ENCODE peak calls at places on chromosomes 13 and 19, in eight cellular contexts. One of them, this sample, is unnamed.

GRCh38 chr19:18008814-18009213 is 844 bp downstream of the ARRDC2 start:
- DNase-seq in tibial artery: no peak
- DNase-seq in brain microvascular endothelial cell: no peak
- DNase-seq in left ventricle myocardium inferior: no peak
- DNase-seq in WERI-Rb-1: no peak
- DNase-seq in uterus: no peak
- DNase-seq in breast epithelium: no peak
- DNase-seq in IMR-90: no peak
- DNase-seq in this sample: no peak

GRCh38 chr19:19372656-19373416 is 32.6 kb upstream of the GATAD2A start:
- DNase-seq in tibial artery: peak
- DNase-seq in brain microvascular endothelial cell: peak
- DNase-seq in left ventricle myocardium inferior: peak
- DNase-seq in WERI-Rb-1: peak
- DNase-seq in uterus: no peak
- DNase-seq in breast epithelium: no peak
- DNase-seq in IMR-90: peak
- DNase-seq in this sample: no peak

GRCh38 chr13:23618341-23618740 is 48.1 kb downstream of the TNFRSF19 start:
- DNase-seq in tibial artery: no peak
- DNase-seq in brain microvascular endothelial cell: peak
- DNase-seq in left ventricle myocardium inferior: no peak
- DNase-seq in WERI-Rb-1: no peak
- DNase-seq in uterus: no peak
- DNase-seq in breast epithelium: no peak
- DNase-seq in IMR-90: peak
- DNase-seq in this sample: peak

GRCh38 chr13:73079359-73079758 is 20.6 kb downstream of the KLF5 start:
- DNase-seq in tibial artery: no peak
- DNase-seq in brain microvascular endothelial cell: no peak
- DNase-seq in left ventricle myocardium inferior: no peak
- DNase-seq in WERI-Rb-1: no peak
- DNase-seq in uterus: no peak
- DNase-seq in breast epithelium: no peak
- DNase-seq in IMR-90: no peak
- DNase-seq in this sample: no peak

GRCh38 chr19:12948597-12949362 is 3.1 kb downstream of the RAD23A start:
- DNase-seq in tibial artery: no peak
- DNase-seq in brain microvascular endothelial cell: no peak
- DNase-seq in left ventricle myocardium inferior: no peak
- DNase-seq in WERI-Rb-1: no peak
- DNase-seq in uterus: no peak
- DNase-seq in breast epithelium: no peak
- DNase-seq in IMR-90: no peak
- DNase-seq in this sample: no peak

GRCh38 chr19:27828781-27829275 is 1384.1 kb downstream of the UQCRFS1 start:
- DNase-seq in tibial artery: no peak
- DNase-seq in brain microvascular endothelial cell: no peak
- DNase-seq in left ventricle myocardium inferior: no peak
- DNase-seq in WERI-Rb-1: no peak
- DNase-seq in uterus: no peak
- DNase-seq in breast epithelium: no peak
- DNase-seq in IMR-90: no peak
- DNase-seq in this sample: no peak

GRCh38 chr19:2049741-2050348 is 1.2 kb downstream of the MKNK2 start:
- DNase-seq in tibial artery: peak
- DNase-seq in brain microvascular endothelial cell: peak
- DNase-seq in left ventricle myocardium inferior: peak
- DNase-seq in WERI-Rb-1: no peak
- DNase-seq in uterus: peak
- DNase-seq in breast epithelium: peak
- DNase-seq in IMR-90: peak
- DNase-seq in this sample: no peak

GRCh38 chr13:81350056-81350455 is 1009.1 kb upstream of the SPRY2 start:
- DNase-seq in tibial artery: no peak
- DNase-seq in brain microvascular endothelial cell: no peak
- DNase-seq in left ventricle myocardium inferior: no peak
- DNase-seq in WERI-Rb-1: no peak
- DNase-seq in uterus: no peak
- DNase-seq in breast epithelium: no peak
- DNase-seq in IMR-90: no peak
- DNase-seq in this sample: no peak

GRCh38 chr19:15671891-15672579 is 852 bp upstream of the CYP4F12 start:
- DNase-seq in tibial artery: no peak
- DNase-seq in brain microvascular endothelial cell: no peak
- DNase-seq in left ventricle myocardium inferior: no peak
- DNase-seq in WERI-Rb-1: no peak
- DNase-seq in uterus: no peak
- DNase-seq in breast epithelium: no peak
- DNase-seq in IMR-90: no peak
- DNase-seq in this sample: no peak

GRCh38 chr19:8526345-8527062 is 12.5 kb upstream of the ZNF414 start:
- DNase-seq in tibial artery: peak
- DNase-seq in brain microvascular endothelial cell: peak
- DNase-seq in left ventricle myocardium inferior: peak
- DNase-seq in WERI-Rb-1: peak
- DNase-seq in uterus: peak
- DNase-seq in breast epithelium: peak
- DNase-seq in IMR-90: peak
- DNase-seq in this sample: peak

GRCh38 chr19:35609881-35610353 is 2.6 kb upstream of the HAUS5 start:
- DNase-seq in tibial artery: no peak
- DNase-seq in brain microvascular endothelial cell: no peak
- DNase-seq in left ventricle myocardium inferior: no peak
- DNase-seq in WERI-Rb-1: no peak
- DNase-seq in uterus: no peak
- DNase-seq in breast epithelium: no peak
- DNase-seq in IMR-90: no peak
- DNase-seq in this sample: no peak

GRCh38 chr13:25971499-25972145 is 80.2 kb downstream of the SHISA2 start:
- DNase-seq in tibial artery: no peak
- DNase-seq in brain microvascular endothelial cell: no peak
- DNase-seq in left ventricle myocardium inferior: no peak
- DNase-seq in WERI-Rb-1: no peak
- DNase-seq in uterus: no peak
- DNase-seq in breast epithelium: no peak
- DNase-seq in IMR-90: no peak
- DNase-seq in this sample: no peak

DNA sequence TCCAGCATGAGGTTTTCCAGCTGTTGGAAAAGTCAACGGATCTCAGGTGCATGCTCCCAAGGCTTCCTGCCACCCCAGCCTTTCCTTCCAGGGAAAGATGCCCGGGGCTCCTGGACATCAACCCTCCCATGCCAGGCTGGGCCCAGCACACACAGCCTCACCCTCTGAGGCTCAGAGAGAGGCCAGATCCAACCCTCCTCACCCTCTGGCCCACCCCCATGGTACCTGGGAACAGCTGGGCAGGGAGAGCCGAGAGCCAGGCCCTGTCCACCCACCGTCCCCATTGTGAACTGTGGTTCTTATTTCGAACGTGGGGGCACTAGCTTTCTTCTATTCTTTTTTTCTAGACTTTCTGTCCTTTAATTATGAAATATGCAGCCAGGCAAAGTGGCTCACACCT is 9.9 kb upstream of the CCNP start:
- DNase-seq in tibial artery: no peak
- DNase-seq in brain microvascular endothelial cell: no peak
- DNase-seq in left ventricle myocardium inferior: no peak
- DNase-seq in WERI-Rb-1: no peak
- DNase-seq in uterus: no peak
- DNase-seq in breast epithelium: no peak
- DNase-seq in IMR-90: no peak
- DNase-seq in this sample: no peak
- H3K27ac ChIP-seq in tibial artery: no peak
- H3K27ac ChIP-seq in brain microvascular endothelial cell: no peak
- H3K27ac ChIP-seq in left ventricle myocardium inferior: no peak
- H3K27ac ChIP-seq in WERI-Rb-1: no peak
- H3K27ac ChIP-seq in uterus: no peak
- H3K27ac ChIP-seq in breast epithelium: no peak
- H3K27ac ChIP-seq in IMR-90: no peak
- H3K27ac ChIP-seq in this sample: no peak

GRCh38 chr13:108176685-108177274 is 38.6 kb downstream of the LIG4 start:
- DNase-seq in tibial artery: no peak
- DNase-seq in brain microvascular endothelial cell: peak
- DNase-seq in left ventricle myocardium inferior: no peak
- DNase-seq in WERI-Rb-1: peak
- DNase-seq in uterus: no peak
- DNase-seq in breast epithelium: no peak
- DNase-seq in IMR-90: peak
- DNase-seq in this sample: no peak

GRCh38 chr13:108185218-108185617 is 30.1 kb downstream of the LIG4 start:
- DNase-seq in tibial artery: no peak
- DNase-seq in brain microvascular endothelial cell: no peak
- DNase-seq in left ventricle myocardium inferior: no peak
- DNase-seq in WERI-Rb-1: no peak
- DNase-seq in uterus: no peak
- DNase-seq in breast epithelium: no peak
- DNase-seq in IMR-90: no peak
- DNase-seq in this sample: no peak

GRCh38 chr13:108188260-108188659 is 27.1 kb downstream of the LIG4 start:
- DNase-seq in tibial artery: no peak
- DNase-seq in brain microvascular endothelial cell: no peak
- DNase-seq in left ventricle myocardium inferior: no peak
- DNase-seq in WERI-Rb-1: no peak
- DNase-seq in uterus: no peak
- DNase-seq in breast epithelium: no peak
- DNase-seq in IMR-90: no peak
- DNase-seq in this sample: no peak

GRCh38 chr13:108178105-108178504 is 37.2 kb downstream of the LIG4 start:
- DNase-seq in tibial artery: no peak
- DNase-seq in brain microvascular endothelial cell: no peak
- DNase-seq in left ventricle myocardium inferior: no peak
- DNase-seq in WERI-Rb-1: no peak
- DNase-seq in uterus: no peak
- DNase-seq in breast epithelium: no peak
- DNase-seq in IMR-90: no peak
- DNase-seq in this sample: no peak

DNA sequence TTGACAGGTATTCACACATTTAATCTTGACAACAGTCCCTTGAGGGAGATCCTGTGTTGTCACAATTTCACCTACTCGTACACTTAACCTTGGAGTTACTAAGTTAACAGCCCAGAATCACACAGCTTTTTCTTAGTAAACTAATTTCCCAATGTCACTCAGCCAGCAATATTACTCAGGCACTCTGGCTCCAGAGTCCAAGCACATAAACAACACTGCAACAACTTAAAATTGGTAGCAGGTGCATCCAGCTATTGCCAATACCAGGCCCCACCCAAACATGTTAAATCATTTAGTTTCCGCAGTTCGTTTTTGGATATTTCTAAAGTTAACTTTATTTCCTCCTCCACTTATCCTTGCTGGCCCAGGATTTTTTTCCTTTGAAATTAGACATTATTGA is 32.7 kb downstream of the LIG4 start:
- DNase-seq in tibial artery: no peak
- DNase-seq in brain microvascular endothelial cell: no peak
- DNase-seq in left ventricle myocardium inferior: no peak
- DNase-seq in WERI-Rb-1: no peak
- DNase-seq in uterus: no peak
- DNase-seq in breast epithelium: no peak
- DNase-seq in IMR-90: no peak
- DNase-seq in this sample: no peak
- TF ChIP-seq CTCF in tibial artery: no peak
- TF ChIP-seq CTCF in brain microvascular endothelial cell: no peak
- TF ChIP-seq CTCF in left ventricle myocardium inferior: no peak
- TF ChIP-seq CTCF in WERI-Rb-1: no peak
- TF ChIP-seq CTCF in uterus: no peak
- TF ChIP-seq CTCF in breast epithelium: no peak
- TF ChIP-seq CTCF in IMR-90: no peak
- TF ChIP-seq CTCF in this sample: no peak

GRCh38 chr13:113936166-113936565 is 37.7 kb downstream of the C13orf46 start:
- DNase-seq in tibial artery: peak
- DNase-seq in brain microvascular endothelial cell: no peak
- DNase-seq in left ventricle myocardium inferior: no peak
- DNase-seq in WERI-Rb-1: no peak
- DNase-seq in uterus: peak
- DNase-seq in breast epithelium: no peak
- DNase-seq in IMR-90: no peak
- DNase-seq in this sample: no peak

GRCh38 chr13:113935081-113935511 is 38.8 kb downstream of the C13orf46 start:
- DNase-seq in tibial artery: peak
- DNase-seq in brain microvascular endothelial cell: no peak
- DNase-seq in left ventricle myocardium inferior: no peak
- DNase-seq in WERI-Rb-1: no peak
- DNase-seq in uterus: peak
- DNase-seq in breast epithelium: no peak
- DNase-seq in IMR-90: no peak
- DNase-seq in this sample: no peak

GRCh38 chr13:113935523-113935922 is 38.4 kb downstream of the C13orf46 start:
- DNase-seq in tibial artery: no peak
- DNase-seq in brain microvascular endothelial cell: no peak
- DNase-seq in left ventricle myocardium inferior: no peak
- DNase-seq in WERI-Rb-1: no peak
- DNase-seq in uterus: peak
- DNase-seq in breast epithelium: no peak
- DNase-seq in IMR-90: no peak
- DNase-seq in this sample: no peak

GRCh38 chr13:113933901-113934300 is 40.0 kb downstream of the C13orf46 start:
- DNase-seq in tibial artery: peak
- DNase-seq in brain microvascular endothelial cell: no peak
- DNase-seq in left ventricle myocardium inferior: peak
- DNase-seq in WERI-Rb-1: no peak
- DNase-seq in uterus: peak
- DNase-seq in breast epithelium: no peak
- DNase-seq in IMR-90: no peak
- DNase-seq in this sample: no peak

DNA sequence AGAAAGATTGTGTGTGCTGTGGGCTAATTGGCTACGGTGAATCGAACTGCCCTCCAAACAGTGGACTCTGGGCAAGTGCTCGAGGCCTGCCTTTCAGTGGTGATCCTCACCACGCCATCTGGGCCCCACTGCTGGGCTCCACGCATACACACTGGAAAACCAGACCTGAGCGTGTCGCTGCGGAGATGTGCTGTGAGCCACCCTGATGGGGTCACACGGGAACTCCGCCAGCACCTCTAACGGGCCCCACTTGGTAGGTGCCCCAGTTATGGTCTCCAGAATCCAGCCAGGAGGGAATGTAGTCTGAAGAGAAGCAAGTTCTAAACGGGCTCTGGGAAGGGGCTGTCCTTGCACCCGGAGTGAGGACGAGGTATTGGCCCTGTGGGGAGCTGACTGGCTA is 39.3 kb downstream of the C13orf46 start:
- DNase-seq in tibial artery: peak
- DNase-seq in brain microvascular endothelial cell: no peak
- DNase-seq in left ventricle myocardium inferior: no peak
- DNase-seq in WERI-Rb-1: no peak
- DNase-seq in uterus: peak
- DNase-seq in breast epithelium: no peak
- DNase-seq in IMR-90: no peak
- DNase-seq in this sample: no peak
- H3K27ac ChIP-seq in tibial artery: peak
- H3K27ac ChIP-seq in brain microvascular endothelial cell: no peak
- H3K27ac ChIP-seq in left ventricle myocardium inferior: no peak
- H3K27ac ChIP-seq in WERI-Rb-1: no peak
- H3K27ac ChIP-seq in uterus: no peak
- H3K27ac ChIP-seq in breast epithelium: no peak
- H3K27ac ChIP-seq in IMR-90: no peak
- H3K27ac ChIP-seq in this sample: no peak

GRCh38 chr13:111462221-111462764 is 141.9 kb downstream of the TEX29 start:
- DNase-seq in tibial artery: no peak
- DNase-seq in brain microvascular endothelial cell: no peak
- DNase-seq in left ventricle myocardium inferior: no peak
- DNase-seq in WERI-Rb-1: no peak
- DNase-seq in uterus: no peak
- DNase-seq in breast epithelium: no peak
- DNase-seq in IMR-90: no peak
- DNase-seq in this sample: no peak
- TF ChIP-seq CTCF in tibial artery: no peak
- TF ChIP-seq CTCF in brain microvascular endothelial cell: no peak
- TF ChIP-seq CTCF in left ventricle myocardium inferior: no peak
- TF ChIP-seq CTCF in WERI-Rb-1: no peak
- TF ChIP-seq CTCF in uterus: no peak
- TF ChIP-seq CTCF in breast epithelium: no peak
- TF ChIP-seq CTCF in IMR-90: no peak
- TF ChIP-seq CTCF in this sample: no peak

This sample was measured in AG04450.